ENCODE peak calls at places on chromosomes 12 and 14, in four cellular contexts. One of them, this sample, is unnamed.

GRCh38 chr14:61512508-61512907 is 182.8 kb upstream of the HIF1A start:
- DNase-seq in breast epithelium: no peak
- DNase-seq in ovary: no peak
- DNase-seq in thoracic aorta: no peak
- DNase-seq in this sample: no peak

GRCh38 chr14:87994974-87995373 is 2.0 kb upstream of the GALC start:
- DNase-seq in breast epithelium: no peak
- DNase-seq in ovary: no peak
- DNase-seq in thoracic aorta: no peak
- DNase-seq in this sample: no peak

GRCh38 chr12:51496907-51497306 is 72.3 kb downstream of the SLC4A8 start:
- DNase-seq in breast epithelium: no peak
- DNase-seq in ovary: no peak
- DNase-seq in thoracic aorta: no peak
- DNase-seq in this sample: no peak

GRCh38 chr14:62158779-62159178 is 396.6 kb downstream of the SNAPC1 start:
- DNase-seq in breast epithelium: no peak
- DNase-seq in ovary: no peak
- DNase-seq in thoracic aorta: no peak
- DNase-seq in this sample: no peak

GRCh38 chr12:54935235-54935951 is 49.2 kb downstream of the TESPA1 start:
- DNase-seq in breast epithelium: no peak
- DNase-seq in ovary: no peak
- DNase-seq in thoracic aorta: no peak
- DNase-seq in this sample: no peak

GRCh38 chr14:31934767-31935266 is 142.3 kb upstream of the ARHGAP5 start:
- DNase-seq in breast epithelium: peak; percentile 54
- DNase-seq in ovary: peak; percentile 33
- DNase-seq in thoracic aorta: no peak
- DNase-seq in this sample: peak; percentile 47

GRCh38 chr12:65656904-65657351 is 167.4 kb upstream of the HMGA2 start:
- DNase-seq in breast epithelium: no peak
- DNase-seq in ovary: no peak
- DNase-seq in thoracic aorta: no peak
- DNase-seq in this sample: no peak

GRCh38 chr14:83566567-83566966 is 1963.4 kb upstream of the FLRT2 start:
- DNase-seq in breast epithelium: no peak
- DNase-seq in ovary: no peak
- DNase-seq in thoracic aorta: no peak
- DNase-seq in this sample: no peak

GRCh38 chr14:22901799-22902198 is 17.1 kb downstream of the RBM23 start:
- DNase-seq in breast epithelium: no peak
- DNase-seq in ovary: no peak
- DNase-seq in thoracic aorta: no peak
- DNase-seq in this sample: no peak

GRCh38 chr12:52195065-52195730 is 3.4 kb upstream of the KRT80 start:
- DNase-seq in breast epithelium: peak; percentile 70
- DNase-seq in ovary: no peak
- DNase-seq in thoracic aorta: no peak
- DNase-seq in this sample: no peak

GRCh38 chr12:29033519-29033918 is 115.6 kb upstream of the FAR2 start:
- DNase-seq in breast epithelium: no peak
- DNase-seq in ovary: no peak
- DNase-seq in thoracic aorta: no peak
- DNase-seq in this sample: no peak

GRCh38 chr12:52270541-52271070 is 3.8 kb upstream of the KRT86 start:
- DNase-seq in breast epithelium: no peak
- DNase-seq in ovary: no peak
- DNase-seq in thoracic aorta: no peak
- DNase-seq in this sample: no peak

GRCh38 chr12:126358806-126359205 is 1293.6 kb downstream of the AACS start:
- DNase-seq in breast epithelium: no peak
- DNase-seq in ovary: no peak
- DNase-seq in thoracic aorta: no peak
- DNase-seq in this sample: no peak

GRCh38 chr12:90366286-90366685 is 588.7 kb downstream of the CCER1 start:
- DNase-seq in breast epithelium: no peak
- DNase-seq in ovary: no peak
- DNase-seq in thoracic aorta: no peak
- DNase-seq in this sample: no peak

GRCh38 chr14:93207468-93208308 is 632 bp downstream of the UBR7 start:
- DNase-seq in breast epithelium: no peak
- DNase-seq in ovary: no peak
- DNase-seq in thoracic aorta: no peak
- DNase-seq in this sample: peak; percentile 84

GRCh38 chr12:62308201-62308600 is 48.0 kb downstream of the USP15 start:
- DNase-seq in breast epithelium: no peak
- DNase-seq in ovary: no peak
- DNase-seq in thoracic aorta: no peak
- DNase-seq in this sample: no peak

GRCh38 chr12:14367097-14367661 is 1.7 kb downstream of the ATF7IP start:
- DNase-seq in breast epithelium: no peak
- DNase-seq in ovary: no peak
- DNase-seq in thoracic aorta: no peak
- DNase-seq in this sample: no peak

GRCh38 chr12:68900241-68900640 is 32.7 kb downstream of the CPM start:
- DNase-seq in breast epithelium: no peak
- DNase-seq in ovary: no peak
- DNase-seq in thoracic aorta: no peak
- DNase-seq in this sample: no peak

GRCh38 chr14:95233702-95234241 is 76.4 kb upstream of the DICER1 start:
- DNase-seq in breast epithelium: no peak
- DNase-seq in ovary: no peak
- DNase-seq in thoracic aorta: no peak
- DNase-seq in this sample: peak; percentile 73

GRCh38 chr12:106900554-106900953 is 55.2 kb upstream of the TMEM263 start:
- DNase-seq in breast epithelium: no peak
- DNase-seq in ovary: no peak
- DNase-seq in thoracic aorta: no peak
- DNase-seq in this sample: no peak

GRCh38 chr12:14416658-14417057 is 51.2 kb downstream of the ATF7IP start:
- DNase-seq in breast epithelium: no peak
- DNase-seq in ovary: no peak
- DNase-seq in thoracic aorta: no peak
- DNase-seq in this sample: no peak

GRCh38 chr14:59588136-59588535 is 11.5 kb upstream of the CCDC175 start:
- DNase-seq in breast epithelium: no peak
- DNase-seq in ovary: no peak
- DNase-seq in thoracic aorta: no peak
- DNase-seq in this sample: no peak

GRCh38 chr12:31965090-31965489 is 5.9 kb downstream of the RESF1 start:
- DNase-seq in breast epithelium: no peak
- DNase-seq in ovary: no peak
- DNase-seq in thoracic aorta: no peak
- DNase-seq in this sample: no peak
- H3K9me3 ChIP-seq in breast epithelium: no peaks in the 10 kb centered on the region
- H3K9me3 ChIP-seq in ovary: no peaks in the 10 kb centered on the region
- H3K9me3 ChIP-seq in thoracic aorta: no peaks in the 10 kb centered on the region
- H3K9me3 ChIP-seq in this sample: peaks cover 5% of the 10 kb centered on the region

GRCh38 chr14:106511411-106512198 is 985.2 kb downstream of the TMEM121 start:
- DNase-seq in breast epithelium: no peak
- DNase-seq in ovary: no peak
- DNase-seq in thoracic aorta: no peak
- DNase-seq in this sample: no peak

GRCh38 chr14:106508216-106508615 is 981.8 kb downstream of the TMEM121 start:
- DNase-seq in breast epithelium: no peak
- DNase-seq in ovary: no peak
- DNase-seq in thoracic aorta: no peak
- DNase-seq in this sample: no peak

GRCh38 chr14:106507354-106507753 is 981.0 kb downstream of the TMEM121 start:
- DNase-seq in breast epithelium: no peak
- DNase-seq in ovary: no peak
- DNase-seq in thoracic aorta: no peak
- DNase-seq in this sample: no peak

GRCh38 chr14:106509176-106509575 is 982.8 kb downstream of the TMEM121 start:
- DNase-seq in breast epithelium: no peak
- DNase-seq in ovary: no peak
- DNase-seq in thoracic aorta: no peak
- DNase-seq in this sample: no peak

GRCh38 chr14:106509795-106510194 is 983.4 kb downstream of the TMEM121 start:
- DNase-seq in breast epithelium: no peak
- DNase-seq in ovary: no peak
- DNase-seq in thoracic aorta: no peak
- DNase-seq in this sample: no peak
- H3K9me3 ChIP-seq in breast epithelium: no peaks in the 10 kb centered on the region
- H3K9me3 ChIP-seq in ovary: no peaks in the 10 kb centered on the region
- H3K9me3 ChIP-seq in thoracic aorta: no peaks in the 10 kb centered on the region
- H3K9me3 ChIP-seq in this sample: no peaks in the 10 kb centered on the region

GRCh38 chr12:133222211-133222610 is 13.5 kb downstream of the ANHX start:
- DNase-seq in breast epithelium: no peak
- DNase-seq in ovary: no peak
- DNase-seq in thoracic aorta: no peak
- DNase-seq in this sample: no peak
- H3K9me3 ChIP-seq in breast epithelium: peaks cover 56% of the 10 kb centered on the region
- H3K9me3 ChIP-seq in ovary: no peaks in the 10 kb centered on the region
- H3K9me3 ChIP-seq in thoracic aorta: peaks cover 7% of the 10 kb centered on the region
- H3K9me3 ChIP-seq in this sample: no peaks in the 10 kb centered on the region

DNA sequence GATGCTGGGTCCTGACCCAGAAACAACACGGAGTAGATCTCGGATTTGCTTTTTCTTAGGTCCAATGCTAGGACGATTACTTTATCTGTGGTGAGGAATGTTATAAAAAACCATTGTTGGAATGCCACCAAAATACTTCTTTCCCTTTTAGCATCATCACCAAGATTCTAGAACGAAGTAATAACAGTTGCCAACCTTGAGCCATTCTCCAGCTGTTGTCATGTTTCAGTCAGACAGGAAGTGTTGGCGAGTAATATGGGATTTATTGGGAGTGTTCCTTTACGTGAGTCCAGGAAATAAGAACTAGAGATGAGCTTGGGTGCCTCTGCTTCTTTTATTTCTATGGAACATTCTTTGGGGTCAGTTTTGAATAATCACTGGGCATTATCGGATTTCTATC is 892.9 kb downstream of the DIO2 start:
- DNase-seq in breast epithelium: no peak
- DNase-seq in ovary: no peak
- DNase-seq in thoracic aorta: no peak
- DNase-seq in this sample: no peak
- H3K9me3 ChIP-seq in breast epithelium: no peaks in the 10 kb centered on the region
- H3K9me3 ChIP-seq in ovary: no peaks in the 10 kb centered on the region
- H3K9me3 ChIP-seq in thoracic aorta: no peaks in the 10 kb centered on the region
- H3K9me3 ChIP-seq in this sample: no peaks in the 10 kb centered on the region

DNA sequence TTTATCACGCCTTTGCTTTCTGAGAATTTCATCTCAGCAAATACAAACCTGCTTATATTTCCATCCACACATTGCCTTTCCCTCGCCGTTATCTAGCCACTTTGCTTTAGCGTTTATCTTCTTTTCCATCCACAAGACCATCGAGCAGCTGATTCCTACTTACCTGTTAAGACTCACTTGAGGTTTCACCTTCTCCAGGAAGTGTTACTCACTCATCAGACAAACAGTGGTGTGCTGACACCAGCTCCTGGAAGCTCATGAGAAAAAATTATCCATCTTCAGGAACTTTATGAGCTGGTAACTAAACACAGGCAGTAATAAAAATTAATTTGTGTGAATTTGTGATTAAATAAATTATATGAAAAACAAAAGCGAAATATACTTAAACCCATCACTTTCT is 295.3 kb upstream of the FLRT2 start:
- DNase-seq in breast epithelium: no peak
- DNase-seq in ovary: no peak
- DNase-seq in thoracic aorta: no peak
- DNase-seq in this sample: no peak
- H3K9me3 ChIP-seq in breast epithelium: no peaks in the 10 kb centered on the region
- H3K9me3 ChIP-seq in ovary: no peaks in the 10 kb centered on the region
- H3K9me3 ChIP-seq in thoracic aorta: no peaks in the 10 kb centered on the region
- H3K9me3 ChIP-seq in this sample: peaks cover 12% of the 10 kb centered on the region

GRCh38 chr12:93870020-93870795 is 193.0 kb downstream of the CRADD start:
- DNase-seq in breast epithelium: no peak
- DNase-seq in ovary: no peak
- DNase-seq in thoracic aorta: no peak
- DNase-seq in this sample: no peak
- H3K9me3 ChIP-seq in breast epithelium: peaks cover 13% of the 10 kb centered on the region
- H3K9me3 ChIP-seq in ovary: peaks cover 2% of the 10 kb centered on the region
- H3K9me3 ChIP-seq in thoracic aorta: peaks cover 23% of the 10 kb centered on the region
- H3K9me3 ChIP-seq in this sample: peaks cover 59% of the 10 kb centered on the region

GRCh38 chr12:133202493-133203343 is 21.4 kb downstream of the ZNF268 start:
- DNase-seq in breast epithelium: no peak
- DNase-seq in ovary: no peak
- DNase-seq in thoracic aorta: no peak
- DNase-seq in this sample: no peak
- H3K9me3 ChIP-seq in breast epithelium: peaks cover 82% of the 10 kb centered on the region
- H3K9me3 ChIP-seq in ovary: peaks cover 38% of the 10 kb centered on the region
- H3K9me3 ChIP-seq in thoracic aorta: peaks cover 82% of the 10 kb centered on the region
- H3K9me3 ChIP-seq in this sample: peaks cover 43% of the 10 kb centered on the region

GRCh38 chr14:98022541-98023520 is 1225.6 kb downstream of the VRK1 start:
- DNase-seq in breast epithelium: no peak
- DNase-seq in ovary: no peak
- DNase-seq in thoracic aorta: no peak
- DNase-seq in this sample: no peak
- H3K9me3 ChIP-seq in breast epithelium: no peaks in the 10 kb centered on the region
- H3K9me3 ChIP-seq in ovary: no peaks in the 10 kb centered on the region
- H3K9me3 ChIP-seq in thoracic aorta: no peaks in the 10 kb centered on the region
- H3K9me3 ChIP-seq in this sample: no peaks in the 10 kb centered on the region

GRCh38 chr12:31947971-31948370 is 11.2 kb upstream of the RESF1 start:
- DNase-seq in breast epithelium: no peak
- DNase-seq in ovary: no peak
- DNase-seq in thoracic aorta: no peak
- DNase-seq in this sample: no peak

GRCh38 chr12:31951008-31951407 is 8.2 kb upstream of the RESF1 start:
- DNase-seq in breast epithelium: no peak
- DNase-seq in ovary: no peak
- DNase-seq in thoracic aorta: no peak
- DNase-seq in this sample: no peak

GRCh38 chr12:31951939-31952338 is 7.3 kb upstream of the RESF1 start:
- DNase-seq in breast epithelium: no peak
- DNase-seq in ovary: no peak
- DNase-seq in thoracic aorta: no peak
- DNase-seq in this sample: no peak

GRCh38 chr12:31950492-31950891 is 8.7 kb upstream of the RESF1 start:
- DNase-seq in breast epithelium: no peak
- DNase-seq in ovary: no peak
- DNase-seq in thoracic aorta: no peak
- DNase-seq in this sample: no peak

DNA sequence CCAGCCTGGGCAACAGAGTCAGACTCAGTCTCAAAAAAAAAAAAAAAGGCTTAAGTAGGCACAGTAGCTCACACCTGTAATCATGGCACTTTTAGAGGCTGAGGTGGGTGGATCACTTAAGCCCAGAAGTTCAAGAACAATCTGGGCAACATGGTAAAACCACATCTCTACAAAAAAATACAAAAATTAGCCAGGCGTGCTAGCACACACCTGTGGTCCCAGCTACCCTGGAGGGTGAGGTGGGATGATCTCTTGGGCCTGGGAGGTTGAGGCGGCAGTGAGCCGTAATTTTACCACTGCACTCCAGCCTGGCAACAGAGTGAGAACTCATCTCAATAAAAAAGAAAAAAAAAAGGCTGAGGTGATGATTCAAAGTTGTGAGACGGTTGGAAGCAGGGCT is 9.1 kb upstream of the RESF1 start:
- DNase-seq in breast epithelium: no peak
- DNase-seq in ovary: no peak
- DNase-seq in thoracic aorta: no peak
- DNase-seq in this sample: no peak
- H3K9me3 ChIP-seq in breast epithelium: peaks cover 5% of the 10 kb centered on the region
- H3K9me3 ChIP-seq in ovary: no peaks in the 10 kb centered on the region
- H3K9me3 ChIP-seq in thoracic aorta: no peaks in the 10 kb centered on the region
- H3K9me3 ChIP-seq in this sample: no peaks in the 10 kb centered on the region

GRCh38 chr12:130675121-130675520 is 41.0 kb downstream of the RIMBP2 start:
- DNase-seq in breast epithelium: no peak
- DNase-seq in ovary: no peak
- DNase-seq in thoracic aorta: no peak
- DNase-seq in this sample: no peak
- H3K9me3 ChIP-seq in breast epithelium: peaks cover 17% of the 10 kb centered on the region
- H3K9me3 ChIP-seq in ovary: no peaks in the 10 kb centered on the region
- H3K9me3 ChIP-seq in thoracic aorta: no peaks in the 10 kb centered on the region
- H3K9me3 ChIP-seq in this sample: no peaks in the 10 kb centered on the region

This sample was measured in heart left ventricle.